ENCODE peak calls at places on chromosomes 5 and 9, in nine cellular contexts. Y is breast epithelium; H is trophoblast cell; K is CD4-positive, CD25-positive, alpha-beta regulatory T cell; X is dorsolateral prefrontal cortex; J is heart right ventricle; R is CD4-positive, alpha-beta memory T cell; G is adipocyte; O is left lung. U is an unnamed sample.

GRCh38 chr5:103800728-103801127 is 238.1 kb upstream of the NUDT12 start:
- DNase-seq in H (peak; percentile 6), J (no peak), G (peak; percentile 72), R (no peak), Y (no peak), O (no peak), K (no peak), X (no peak), U (no peak)

GRCh38 chr5:141598389-141599360 is 20.1 kb downstream of the DIAPH1 start:
- DNase-seq in O (no peak), Y (no peak), J (no peak), H (no peak), G (peak; percentile 30), R (peak; percentile 23), X (no peak), K (peak; percentile 35), U (no peak)

GRCh38 chr5:160183075-160183474 is 46.2 kb upstream of the FABP6 start:
- DNase-seq in J (no peak), K (no peak), G (no peak), R (no peak), H (no peak), Y (no peak), O (no peak), X (peak; percentile 80), U (no peak)

GRCh38 chr9:85876628-85877027 is 64.3 kb upstream of the NAA35 start:
- DNase-seq in K (no peak), Y (no peak), X (no peak), R (no peak), H (no peak), J (no peak), O (no peak), G (no peak), U (no peak)

GRCh38 chr9:129649726-129650679 is 8.1 kb upstream of the ASB6 start:
- DNase-seq in X (no peak), Y (no peak), H (no peak), K (no peak), R (no peak), G (peak; percentile 82), O (no peak), J (no peak), U (no peak)

GRCh38 chr9:103798620-103799019 is 295.5 kb upstream of the SMC2 start:
- DNase-seq in O (no peak), Y (no peak), K (peak; percentile 35), J (no peak), H (peak; percentile 2), G (peak; percentile 46), R (no peak), X (no peak), U (peak; percentile 37)

GRCh38 chr5:100828071-100828689 is 74.9 kb downstream of the ST8SIA4 start:
- DNase-seq in J (no peak), R (no peak), O (no peak), G (no peak), H (peak; percentile 21), X (no peak), Y (no peak), K (no peak), U (peak; percentile 89)

GRCh38 chr5:82730862-82731261 is 346.3 kb downstream of the TMEM167A start:
- DNase-seq in R (no peak), H (no peak), X (no peak), K (no peak), G (no peak), J (no peak), Y (no peak), O (no peak), U (no peak)

GRCh38 chr9:87194471-87194870 is 247.2 kb upstream of the GAS1 start:
- DNase-seq in X (no peak), H (peak; percentile 49), O (no peak), Y (no peak), R (no peak), G (peak; percentile 79), K (no peak), J (no peak), U (no peak)

GRCh38 chr9:116741106-116741740 is 54.1 kb downstream of the TRIM32 start:
- DNase-seq in R (no peak), O (no peak), H (no peak), X (no peak), J (no peak), K (no peak), Y (no peak), G (no peak), U (no peak)

GRCh38 chr9:123469231-123469630 is 113.2 kb downstream of the CRB2 start:
- DNase-seq in K (no peak), R (no peak), Y (no peak), G (no peak), J (no peak), O (no peak), H (no peak), X (no peak), U (no peak)

GRCh38 chr9:117290809-117291208 is 124.0 kb downstream of the ASTN2 start:
- DNase-seq in K (no peak), Y (no peak), O (no peak), H (no peak), J (no peak), X (no peak), R (no peak), G (no peak), U (no peak)

GRCh38 chr5:149730620-149731331 is 666 bp downstream of the PPARGC1B start:
- DNase-seq in H (peak; percentile 96), O (peak; percentile 72), J (peak; percentile 65), G (peak; percentile 56), X (no peak), Y (no peak), K (peak; percentile 45), R (peak; percentile 48), U (no peak)

GRCh38 chr9:95494022-95494415 is 22.8 kb downstream of the PTCH1 start:
- DNase-seq in H (peak; percentile 53), R (peak; percentile 59), G (no peak), O (no peak), K (no peak), Y (no peak), J (no peak), X (peak; percentile 64), U (no peak)

GRCh38 chr9:91055845-91056244 is 254.2 kb downstream of the SYK start:
- DNase-seq in Y (no peak), O (no peak), J (no peak), R (no peak), K (no peak), H (no peak), X (no peak), G (no peak), U (no peak)

GRCh38 chr5:178322736-178323540 is 90.3 kb upstream of the PHYKPL start:
- DNase-seq in R (no peak), G (no peak), H (no peak), O (peak; percentile 22), Y (no peak), X (no peak), J (no peak), K (no peak), U (no peak)
- H3K4me3 ChIP-seq in R (no peak overlapping the region), G (no peak overlapping the region), H (no peak overlapping the region), O (no peak overlapping the region), Y (no peak overlapping the region), X (no peak overlapping the region), J (no peak overlapping the region), K (no peak overlapping the region), U (peak overlapping the region; percentile 50)

DNA sequence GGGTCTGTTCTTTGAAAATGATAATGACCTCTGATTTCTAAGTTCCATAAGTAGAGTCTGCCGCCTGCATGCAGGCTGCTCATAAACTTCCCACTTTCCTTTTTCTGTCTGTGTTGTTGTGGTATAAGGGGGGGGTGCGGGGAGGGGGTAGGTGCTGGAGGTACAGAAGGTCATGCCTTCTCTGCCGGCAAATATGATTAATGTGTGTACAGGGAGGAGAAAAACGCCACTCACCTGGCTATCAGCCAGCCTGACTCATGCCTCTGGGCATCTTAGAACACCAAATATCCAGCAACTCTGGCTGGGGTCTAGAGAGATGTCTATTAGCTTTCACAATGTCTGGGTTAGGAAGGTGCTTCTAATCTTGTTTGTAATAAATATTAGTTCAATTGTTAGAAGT is 128.3 kb downstream of the EFNA5 start:
- DNase-seq in R (no peak), K (no peak), X (no peak), J (peak; percentile 34), H (peak; percentile 64), G (peak; percentile 83), Y (peak; percentile 76), O (peak; percentile 67), U (peak; percentile 52)
- H3K4me3 ChIP-seq in R (no peak overlapping the region), K (no peak overlapping the region), X (no peak overlapping the region), J (no peak overlapping the region), H (no peak overlapping the region), G (peak overlapping the region; percentile 23), Y (peak overlapping the region; percentile 25), O (no peak overlapping the region), U (no peak overlapping the region)

DNA sequence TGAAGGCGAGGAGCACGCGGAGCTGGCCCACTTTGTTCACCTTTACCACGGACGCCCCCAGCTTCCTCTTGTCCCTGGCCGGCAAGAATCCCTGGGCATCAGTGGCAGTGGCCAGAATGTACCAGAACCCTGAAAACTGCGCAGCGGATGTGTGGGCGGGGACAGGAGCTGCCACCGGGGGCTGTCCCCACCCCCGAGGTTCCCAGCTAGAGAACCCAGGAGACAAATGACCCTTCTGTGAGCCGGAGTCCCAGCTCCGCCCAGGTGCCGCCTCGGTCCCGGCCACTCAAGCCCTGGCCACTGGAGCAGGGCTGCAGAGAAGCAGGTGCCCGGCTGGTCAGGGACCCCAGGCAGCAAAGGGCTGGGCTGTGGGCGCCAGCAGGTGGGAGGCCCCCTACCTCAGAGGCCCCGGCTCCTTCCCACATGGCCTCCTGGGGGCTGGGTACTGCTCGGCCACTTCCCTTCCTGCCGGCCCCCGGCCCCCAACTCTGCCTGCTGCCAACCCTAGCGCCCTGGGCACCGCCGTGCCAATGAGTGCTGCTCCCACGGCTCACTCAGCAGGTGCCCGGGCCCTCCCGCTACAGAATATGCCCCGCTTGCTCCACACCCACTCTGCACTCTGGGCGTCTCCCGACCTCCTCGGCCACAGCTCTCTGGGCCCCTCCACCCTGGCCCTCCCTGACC is 713 bp downstream of the LCN10 start:
- DNase-seq in G (no peak), H (no peak), K (peak; percentile 34), O (no peak), Y (no peak), X (no peak), J (no peak), R (no peak), U (no peak)
- H3K4me3 ChIP-seq in G (no peak overlapping the region), H (no peak overlapping the region), K (peak overlapping the region; percentile 19), O (no peak overlapping the region), Y (peak overlapping the region; percentile 11), X (no peak overlapping the region), J (peak overlapping the region; percentile 17), R (no peak overlapping the region), U (peak overlapping the region; percentile 33)

GRCh38 chr5:119071573-119071874 is 637 bp downstream of the DMXL1 start:
- DNase-seq in G (peak; percentile 61), O (no peak), H (no peak), Y (no peak), J (no peak), K (no peak), X (no peak), R (no peak), U (no peak)
- H3K4me3 ChIP-seq in G (peak overlapping the region; percentile 93), O (peak overlapping the region; percentile 95), H (peak overlapping the region; percentile 95), Y (peak overlapping the region; percentile 87), J (peak overlapping the region; percentile 88), K (peak overlapping the region; percentile 73), X (peak overlapping the region; percentile 99), R (peak overlapping the region; percentile 63), U (peak overlapping the region; percentile 79)

DNA sequence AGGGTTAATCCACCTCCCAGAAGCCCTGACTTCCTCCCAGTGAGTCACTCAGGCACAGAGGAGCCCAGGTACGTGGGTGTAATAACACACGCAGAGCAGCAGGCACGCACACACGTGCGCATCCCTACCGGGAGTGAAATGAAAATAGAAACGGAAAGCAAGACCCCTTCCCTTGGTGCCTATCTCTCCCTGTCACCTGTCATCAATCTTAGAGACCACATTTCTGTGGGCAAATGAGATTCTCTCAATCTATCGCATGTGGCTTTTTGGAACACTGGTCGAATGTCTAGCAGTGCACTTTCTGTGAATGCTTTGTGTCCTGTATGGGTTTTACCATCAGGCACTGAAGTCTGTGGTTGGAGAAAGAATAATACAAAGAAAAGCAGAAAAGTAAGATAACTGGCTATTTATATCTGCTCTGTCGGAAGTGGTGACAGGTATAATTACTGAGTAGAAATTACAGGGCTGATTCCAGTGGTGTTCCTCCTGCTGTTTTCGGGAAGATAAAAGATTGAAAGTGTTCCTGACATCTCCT is 137.7 kb upstream of the GRIA1 start:
- DNase-seq in R (no peak), H (no peak), K (peak; percentile 30), Y (no peak), X (no peak), G (peak; percentile 2), O (no peak), J (no peak), U (peak; percentile 44)
- H3K4me3 ChIP-seq in R (no peak overlapping the region), H (no peak overlapping the region), K (peak overlapping the region; percentile 31), Y (no peak overlapping the region), X (no peak overlapping the region), G (no peak overlapping the region), O (no peak overlapping the region), J (no peak overlapping the region), U (peak overlapping the region; percentile 29)

U was measured in GM12878.